ENCODE peak calls at places on chromosomes 2 and 18, in seven cellular contexts. One of them, this sample, is unnamed.

GRCh38 chr18:42654561-42654960 is 460.9 kb downstream of the RIT2 start:
- DNase-seq in lower leg skin: no peak
- DNase-seq in M059J: peak; percentile 14
- DNase-seq in stimulated activated CD4-positive, alpha-beta T cell treated with anti-CD3 and anti-CD28 coated beads, Interleukin-2, amount 100 ng/mL, for 48 hours: no peak
- DNase-seq in progenitor cell of endocrine pancreas: no peak
- DNase-seq in Calu3: no peak
- DNase-seq in aorta: no peak
- DNase-seq in this sample: no peak

GRCh38 chr2:23379220-23379695 is 5.7 kb upstream of the KLHL29 start:
- DNase-seq in progenitor cell of endocrine pancreas: no peak
- DNase-seq in stimulated activated CD4-positive, alpha-beta T cell treated with anti-CD3 and anti-CD28 coated beads, Interleukin-2, amount 100 ng/mL, for 48 hours: no peak
- DNase-seq in aorta: no peak
- DNase-seq in lower leg skin: no peak
- DNase-seq in Calu3: no peak
- DNase-seq in M059J: no peak
- DNase-seq in this sample: no peak

GRCh38 chr2:218162817-218163216 is 3.9 kb downstream of the CXCR1 start:
- DNase-seq in Calu3: no peak
- DNase-seq in lower leg skin: no peak
- DNase-seq in stimulated activated CD4-positive, alpha-beta T cell treated with anti-CD3 and anti-CD28 coated beads, Interleukin-2, amount 100 ng/mL, for 48 hours: no peak
- DNase-seq in M059J: no peak
- DNase-seq in aorta: no peak
- DNase-seq in progenitor cell of endocrine pancreas: no peak
- DNase-seq in this sample: no peak

GRCh38 chr2:201971516-201972228 is 62.0 kb upstream of the FZD7 start:
- DNase-seq in stimulated activated CD4-positive, alpha-beta T cell treated with anti-CD3 and anti-CD28 coated beads, Interleukin-2, amount 100 ng/mL, for 48 hours: no peak
- DNase-seq in aorta: no peak
- DNase-seq in M059J: peak; percentile 81
- DNase-seq in lower leg skin: no peak
- DNase-seq in Calu3: no peak
- DNase-seq in progenitor cell of endocrine pancreas: no peak
- DNase-seq in this sample: no peak

GRCh38 chr2:54422072-54422581 is 34.0 kb upstream of the SPTBN1 start:
- DNase-seq in progenitor cell of endocrine pancreas: no peak
- DNase-seq in Calu3: no peak
- DNase-seq in stimulated activated CD4-positive, alpha-beta T cell treated with anti-CD3 and anti-CD28 coated beads, Interleukin-2, amount 100 ng/mL, for 48 hours: no peak
- DNase-seq in lower leg skin: no peak
- DNase-seq in M059J: no peak
- DNase-seq in aorta: no peak
- DNase-seq in this sample: peak; percentile 36

GRCh38 chr2:181106229-181106628 is 125.8 kb downstream of the UBE2E3 start:
- DNase-seq in stimulated activated CD4-positive, alpha-beta T cell treated with anti-CD3 and anti-CD28 coated beads, Interleukin-2, amount 100 ng/mL, for 48 hours: no peak
- DNase-seq in M059J: peak; percentile 81
- DNase-seq in progenitor cell of endocrine pancreas: no peak
- DNase-seq in Calu3: no peak
- DNase-seq in lower leg skin: no peak
- DNase-seq in aorta: no peak
- DNase-seq in this sample: no peak

GRCh38 chr2:229675569-229675968 is 38.8 kb downstream of the DNER start:
- DNase-seq in stimulated activated CD4-positive, alpha-beta T cell treated with anti-CD3 and anti-CD28 coated beads, Interleukin-2, amount 100 ng/mL, for 48 hours: no peak
- DNase-seq in M059J: peak; percentile 50
- DNase-seq in aorta: no peak
- DNase-seq in progenitor cell of endocrine pancreas: no peak
- DNase-seq in lower leg skin: no peak
- DNase-seq in Calu3: no peak
- DNase-seq in this sample: no peak

GRCh38 chr2:10935953-10936942 is 24.5 kb downstream of the KCNF1 start:
- DNase-seq in lower leg skin: no peak
- DNase-seq in Calu3: peak; percentile 71
- DNase-seq in aorta: no peak
- DNase-seq in M059J: peak; percentile 99
- DNase-seq in stimulated activated CD4-positive, alpha-beta T cell treated with anti-CD3 and anti-CD28 coated beads, Interleukin-2, amount 100 ng/mL, for 48 hours: no peak
- DNase-seq in progenitor cell of endocrine pancreas: no peak
- DNase-seq in this sample: no peak

GRCh38 chr18:3792711-3793110 is 342.7 kb downstream of the TGIF1 start:
- DNase-seq in aorta: no peak
- DNase-seq in Calu3: no peak
- DNase-seq in stimulated activated CD4-positive, alpha-beta T cell treated with anti-CD3 and anti-CD28 coated beads, Interleukin-2, amount 100 ng/mL, for 48 hours: no peak
- DNase-seq in lower leg skin: no peak
- DNase-seq in progenitor cell of endocrine pancreas: no peak
- DNase-seq in M059J: no peak
- DNase-seq in this sample: no peak

GRCh38 chr2:176281267-176281666 is 12.0 kb downstream of the MTX2 start:
- DNase-seq in progenitor cell of endocrine pancreas: no peak
- DNase-seq in Calu3: no peak
- DNase-seq in M059J: peak; percentile 89
- DNase-seq in lower leg skin: no peak
- DNase-seq in aorta: no peak
- DNase-seq in stimulated activated CD4-positive, alpha-beta T cell treated with anti-CD3 and anti-CD28 coated beads, Interleukin-2, amount 100 ng/mL, for 48 hours: no peak
- DNase-seq in this sample: no peak

GRCh38 chr18:23412351-23412964 is 40.6 kb upstream of the RIOK3 start:
- DNase-seq in stimulated activated CD4-positive, alpha-beta T cell treated with anti-CD3 and anti-CD28 coated beads, Interleukin-2, amount 100 ng/mL, for 48 hours: no peak
- DNase-seq in M059J: no peak
- DNase-seq in lower leg skin: no peak
- DNase-seq in progenitor cell of endocrine pancreas: no peak
- DNase-seq in Calu3: no peak
- DNase-seq in aorta: no peak
- DNase-seq in this sample: no peak

GRCh38 chr2:48415765-48416515 is 114.0 kb upstream of the STON1 start:
- DNase-seq in progenitor cell of endocrine pancreas: no peak
- DNase-seq in Calu3: no peak
- DNase-seq in stimulated activated CD4-positive, alpha-beta T cell treated with anti-CD3 and anti-CD28 coated beads, Interleukin-2, amount 100 ng/mL, for 48 hours: no peak
- DNase-seq in M059J: peak; percentile 75
- DNase-seq in lower leg skin: no peak
- DNase-seq in aorta: no peak
- DNase-seq in this sample: no peak

GRCh38 chr2:42089340-42089925 is 41.6 kb downstream of the PKDCC start:
- DNase-seq in Calu3: peak; percentile 45
- DNase-seq in M059J: peak; percentile 33
- DNase-seq in aorta: peak; percentile 89
- DNase-seq in lower leg skin: no peak
- DNase-seq in stimulated activated CD4-positive, alpha-beta T cell treated with anti-CD3 and anti-CD28 coated beads, Interleukin-2, amount 100 ng/mL, for 48 hours: peak; percentile 72
- DNase-seq in progenitor cell of endocrine pancreas: no peak
- DNase-seq in this sample: peak; percentile 67

GRCh38 chr18:63346031-63346430 is 21.0 kb downstream of the KDSR start:
- DNase-seq in aorta: no peak
- DNase-seq in stimulated activated CD4-positive, alpha-beta T cell treated with anti-CD3 and anti-CD28 coated beads, Interleukin-2, amount 100 ng/mL, for 48 hours: no peak
- DNase-seq in Calu3: no peak
- DNase-seq in M059J: no peak
- DNase-seq in lower leg skin: peak; percentile 72
- DNase-seq in progenitor cell of endocrine pancreas: no peak
- DNase-seq in this sample: no peak

GRCh38 chr18:28176933-28177827 is at the start of gene CDH2:
- DNase-seq in Calu3: no peak
- DNase-seq in lower leg skin: no peak
- DNase-seq in stimulated activated CD4-positive, alpha-beta T cell treated with anti-CD3 and anti-CD28 coated beads, Interleukin-2, amount 100 ng/mL, for 48 hours: no peak
- DNase-seq in aorta: peak; percentile 77
- DNase-seq in M059J: peak; percentile 93
- DNase-seq in progenitor cell of endocrine pancreas: peak; percentile 60
- DNase-seq in this sample: peak; percentile 88

GRCh38 chr2:109562421-109562820 is 51.3 kb downstream of the SEPTIN10 start:
- DNase-seq in aorta: no peak
- DNase-seq in M059J: peak; percentile 45
- DNase-seq in lower leg skin: no peak
- DNase-seq in Calu3: no peak
- DNase-seq in stimulated activated CD4-positive, alpha-beta T cell treated with anti-CD3 and anti-CD28 coated beads, Interleukin-2, amount 100 ng/mL, for 48 hours: no peak
- DNase-seq in progenitor cell of endocrine pancreas: no peak
- DNase-seq in this sample: no peak

GRCh38 chr2:112061299-112061698 is 6.2 kb downstream of the TMEM87B start:
- DNase-seq in Calu3: no peak
- DNase-seq in lower leg skin: no peak
- DNase-seq in progenitor cell of endocrine pancreas: no peak
- DNase-seq in stimulated activated CD4-positive, alpha-beta T cell treated with anti-CD3 and anti-CD28 coated beads, Interleukin-2, amount 100 ng/mL, for 48 hours: no peak
- DNase-seq in aorta: no peak
- DNase-seq in M059J: no peak
- DNase-seq in this sample: no peak

GRCh38 chr18:74534981-74535649 is 815 bp downstream of the CNDP1 start:
- DNase-seq in M059J: no peak
- DNase-seq in lower leg skin: no peak
- DNase-seq in Calu3: no peak
- DNase-seq in progenitor cell of endocrine pancreas: no peak
- DNase-seq in aorta: no peak
- DNase-seq in stimulated activated CD4-positive, alpha-beta T cell treated with anti-CD3 and anti-CD28 coated beads, Interleukin-2, amount 100 ng/mL, for 48 hours: no peak
- DNase-seq in this sample: no peak

GRCh38 chr18:7663305-7664023 is 96.3 kb downstream of the PTPRM start:
- DNase-seq in lower leg skin: no peak
- DNase-seq in progenitor cell of endocrine pancreas: no peak
- DNase-seq in aorta: no peak
- DNase-seq in M059J: peak; percentile 12
- DNase-seq in Calu3: no peak
- DNase-seq in stimulated activated CD4-positive, alpha-beta T cell treated with anti-CD3 and anti-CD28 coated beads, Interleukin-2, amount 100 ng/mL, for 48 hours: no peak
- DNase-seq in this sample: no peak

GRCh38 chr2:219000569-219000960 is 7.3 kb upstream of the CRYBA2 start:
- DNase-seq in lower leg skin: no peak
- DNase-seq in Calu3: no peak
- DNase-seq in M059J: no peak
- DNase-seq in stimulated activated CD4-positive, alpha-beta T cell treated with anti-CD3 and anti-CD28 coated beads, Interleukin-2, amount 100 ng/mL, for 48 hours: no peak
- DNase-seq in aorta: no peak
- DNase-seq in progenitor cell of endocrine pancreas: no peak
- DNase-seq in this sample: no peak

GRCh38 chr18:25350561-25351201 is 1.3 kb downstream of the ZNF521 start:
- DNase-seq in lower leg skin: peak; percentile 34
- DNase-seq in M059J: peak; percentile 55
- DNase-seq in aorta: peak; percentile 81
- DNase-seq in stimulated activated CD4-positive, alpha-beta T cell treated with anti-CD3 and anti-CD28 coated beads, Interleukin-2, amount 100 ng/mL, for 48 hours: no peak
- DNase-seq in Calu3: no peak
- DNase-seq in progenitor cell of endocrine pancreas: peak; percentile 37
- DNase-seq in this sample: no peak

GRCh38 chr2:161139098-161139987 is 20.9 kb upstream of the TANK start:
- DNase-seq in aorta: no peak
- DNase-seq in M059J: peak; percentile 49
- DNase-seq in Calu3: no peak
- DNase-seq in stimulated activated CD4-positive, alpha-beta T cell treated with anti-CD3 and anti-CD28 coated beads, Interleukin-2, amount 100 ng/mL, for 48 hours: no peak
- DNase-seq in progenitor cell of endocrine pancreas: no peak
- DNase-seq in lower leg skin: no peak
- DNase-seq in this sample: no peak

GRCh38 chr2:177533253-177533652 is 140.7 kb downstream of the AGPS start:
- DNase-seq in lower leg skin: no peak
- DNase-seq in M059J: no peak
- DNase-seq in aorta: no peak
- DNase-seq in stimulated activated CD4-positive, alpha-beta T cell treated with anti-CD3 and anti-CD28 coated beads, Interleukin-2, amount 100 ng/mL, for 48 hours: no peak
- DNase-seq in progenitor cell of endocrine pancreas: no peak
- DNase-seq in Calu3: no peak
- DNase-seq in this sample: no peak

GRCh38 chr2:149348291-149348690 is 17.9 kb downstream of the LYPD6 start:
- DNase-seq in aorta: no peak
- DNase-seq in lower leg skin: no peak
- DNase-seq in stimulated activated CD4-positive, alpha-beta T cell treated with anti-CD3 and anti-CD28 coated beads, Interleukin-2, amount 100 ng/mL, for 48 hours: no peak
- DNase-seq in progenitor cell of endocrine pancreas: no peak
- DNase-seq in M059J: no peak
- DNase-seq in Calu3: no peak
- DNase-seq in this sample: no peak

GRCh38 chr18:361941-362913 is 94.4 kb upstream of the THOC1 start:
- DNase-seq in Calu3: peak; percentile 15
- DNase-seq in M059J: peak; percentile 97
- DNase-seq in aorta: peak; percentile 81
- DNase-seq in stimulated activated CD4-positive, alpha-beta T cell treated with anti-CD3 and anti-CD28 coated beads, Interleukin-2, amount 100 ng/mL, for 48 hours: no peak
- DNase-seq in lower leg skin: peak; percentile 58
- DNase-seq in progenitor cell of endocrine pancreas: no peak
- DNase-seq in this sample: no peak

GRCh38 chr2:8520791-8521344 is 161.0 kb upstream of the ID2 start:
- DNase-seq in aorta: no peak
- DNase-seq in stimulated activated CD4-positive, alpha-beta T cell treated with anti-CD3 and anti-CD28 coated beads, Interleukin-2, amount 100 ng/mL, for 48 hours: no peak
- DNase-seq in progenitor cell of endocrine pancreas: no peak
- DNase-seq in M059J: no peak
- DNase-seq in lower leg skin: no peak
- DNase-seq in Calu3: no peak
- DNase-seq in this sample: peak; percentile 64

GRCh38 chr18:41226186-41226585 is 728.8 kb upstream of the PIK3C3 start:
- DNase-seq in aorta: no peak
- DNase-seq in M059J: peak; percentile 42
- DNase-seq in Calu3: no peak
- DNase-seq in stimulated activated CD4-positive, alpha-beta T cell treated with anti-CD3 and anti-CD28 coated beads, Interleukin-2, amount 100 ng/mL, for 48 hours: no peak
- DNase-seq in lower leg skin: no peak
- DNase-seq in progenitor cell of endocrine pancreas: no peak
- DNase-seq in this sample: no peak

GRCh38 chr18:31774960-31775359 is 14.3 kb upstream of the SLC25A52 start:
- DNase-seq in lower leg skin: no peak
- DNase-seq in Calu3: no peak
- DNase-seq in progenitor cell of endocrine pancreas: no peak
- DNase-seq in stimulated activated CD4-positive, alpha-beta T cell treated with anti-CD3 and anti-CD28 coated beads, Interleukin-2, amount 100 ng/mL, for 48 hours: no peak
- DNase-seq in aorta: no peak
- DNase-seq in M059J: no peak
- DNase-seq in this sample: no peak

GRCh38 chr18:57275111-57275510 is 77.2 kb upstream of the ST8SIA3 start:
- DNase-seq in Calu3: no peak
- DNase-seq in M059J: no peak
- DNase-seq in progenitor cell of endocrine pancreas: no peak
- DNase-seq in aorta: no peak
- DNase-seq in stimulated activated CD4-positive, alpha-beta T cell treated with anti-CD3 and anti-CD28 coated beads, Interleukin-2, amount 100 ng/mL, for 48 hours: no peak
- DNase-seq in lower leg skin: no peak
- DNase-seq in this sample: no peak